ENCODE peak calls at places on chromosomes 16 and 17, in six cellular contexts. One of them, this sample, is unnamed.
A peak's percentile ranks its signal among the peaks of the same experiment; 100 is the strongest.

GRCh38 chr16:87702325-87702811 is 63.4 kb downstream of the KLHDC4 start:
- DNase-seq in lower lobe of right lung: no peak
- DNase-seq in mesenchymal stem cell: peak; percentile 36
- DNase-seq in A549: peak; percentile 71
- DNase-seq in ascending aorta: no peak
- DNase-seq in prostate gland: no peak
- DNase-seq in this sample: no peak

GRCh38 chr17:59695943-59696681 is 11.1 kb downstream of the PTRH2 start:
- DNase-seq in lower lobe of right lung: no peak
- DNase-seq in mesenchymal stem cell: peak; percentile 33
- DNase-seq in A549: no peak
- DNase-seq in ascending aorta: no peak
- DNase-seq in prostate gland: no peak
- DNase-seq in this sample: no peak

GRCh38 chr17:35666070-35666469 is 65.4 kb upstream of the RASL10B start:
- DNase-seq in lower lobe of right lung: no peak
- DNase-seq in mesenchymal stem cell: peak; percentile 18
- DNase-seq in A549: no peak
- DNase-seq in ascending aorta: no peak
- DNase-seq in prostate gland: no peak
- DNase-seq in this sample: no peak

GRCh38 chr16:51402239-51402638 is 251.2 kb upstream of the SALL1 start:
- DNase-seq in lower lobe of right lung: no peak
- DNase-seq in mesenchymal stem cell: no peak
- DNase-seq in A549: no peak
- DNase-seq in ascending aorta: no peak
- DNase-seq in prostate gland: no peak
- DNase-seq in this sample: no peak

GRCh38 chr17:36705651-36706436 is 104.5 kb downstream of the MRM1 start:
- DNase-seq in lower lobe of right lung: no peak
- DNase-seq in mesenchymal stem cell: peak; percentile 18
- DNase-seq in A549: peak; percentile 89
- DNase-seq in ascending aorta: no peak
- DNase-seq in prostate gland: no peak
- DNase-seq in this sample: no peak

GRCh38 chr17:69858460-69858859 is 216.6 kb upstream of the KCNJ16 start:
- DNase-seq in lower lobe of right lung: no peak
- DNase-seq in mesenchymal stem cell: no peak
- DNase-seq in A549: no peak
- DNase-seq in ascending aorta: no peak
- DNase-seq in prostate gland: no peak
- DNase-seq in this sample: no peak

GRCh38 chr17:17511971-17512858 is 16.0 kb upstream of the RASD1 start:
- DNase-seq in lower lobe of right lung: peak; percentile 35
- DNase-seq in mesenchymal stem cell: peak; percentile 91
- DNase-seq in A549: peak; percentile 54
- DNase-seq in ascending aorta: no peak
- DNase-seq in prostate gland: no peak
- DNase-seq in this sample: no peak

GRCh38 chr17:1521067-1521466 is 4.7 kb upstream of the INPP5K start:
- DNase-seq in lower lobe of right lung: no peak
- DNase-seq in mesenchymal stem cell: no peak
- DNase-seq in A549: no peak
- DNase-seq in ascending aorta: no peak
- DNase-seq in prostate gland: no peak
- DNase-seq in this sample: no peak

GRCh38 chr16:73152731-73153130 is 104.8 kb upstream of the ZFHX3 start:
- DNase-seq in lower lobe of right lung: no peak
- DNase-seq in mesenchymal stem cell: no peak
- DNase-seq in A549: no peak
- DNase-seq in ascending aorta: no peak
- DNase-seq in prostate gland: no peak
- DNase-seq in this sample: no peak

GRCh38 chr17:13485327-13485726 is 116.4 kb downstream of the HS3ST3A1 start:
- DNase-seq in lower lobe of right lung: no peak
- DNase-seq in mesenchymal stem cell: no peak
- DNase-seq in A549: no peak
- DNase-seq in ascending aorta: no peak
- DNase-seq in prostate gland: no peak
- DNase-seq in this sample: no peak

GRCh38 chr17:15490634-15491261 is 23.3 kb upstream of the CDRT4 start:
- DNase-seq in lower lobe of right lung: no peak
- DNase-seq in mesenchymal stem cell: peak; percentile 93
- DNase-seq in A549: no peak
- DNase-seq in ascending aorta: peak; percentile 85
- DNase-seq in prostate gland: no peak
- DNase-seq in this sample: peak; percentile 54

GRCh38 chr17:2043785-2044184 is 2.0 kb downstream of the OVCA2 start:
- DNase-seq in lower lobe of right lung: no peak
- DNase-seq in mesenchymal stem cell: peak; percentile 77
- DNase-seq in A549: peak; percentile 52
- DNase-seq in ascending aorta: no peak
- DNase-seq in prostate gland: no peak
- DNase-seq in this sample: no peak

GRCh38 chr16:67549936-67550335 is 12.4 kb upstream of the CTCF start:
- DNase-seq in lower lobe of right lung: peak; percentile 5
- DNase-seq in mesenchymal stem cell: no peak
- DNase-seq in A549: no peak
- DNase-seq in ascending aorta: no peak
- DNase-seq in prostate gland: no peak
- DNase-seq in this sample: no peak
- H3K4me1 ChIP-seq in lower lobe of right lung: peaks cover 53% of the 10 kb centered on the region
- H3K4me1 ChIP-seq in mesenchymal stem cell: peaks cover 16% of the 10 kb centered on the region
- H3K4me1 ChIP-seq in A549: no peaks in the 10 kb centered on the region
- H3K4me1 ChIP-seq in ascending aorta: peaks cover 4% of the 10 kb centered on the region
- H3K4me1 ChIP-seq in prostate gland: no peaks in the 10 kb centered on the region
- H3K4me1 ChIP-seq in this sample: no peaks in the 10 kb centered on the region

GRCh38 chr17:81222906-81223757 is at the start of gene CEP131:
- DNase-seq in lower lobe of right lung: peak; percentile 99
- DNase-seq in mesenchymal stem cell: peak; percentile 98
- DNase-seq in A549: peak; percentile 100
- DNase-seq in ascending aorta: peak; percentile 99
- DNase-seq in prostate gland: peak; percentile 99
- DNase-seq in this sample: peak; percentile 87

GRCh38 chr17:81221842-81222619 is 734 bp downstream of the CEP131 start:
- DNase-seq in lower lobe of right lung: no peak
- DNase-seq in mesenchymal stem cell: no peak
- DNase-seq in A549: no peak
- DNase-seq in ascending aorta: no peak
- DNase-seq in prostate gland: no peak
- DNase-seq in this sample: no peak

GRCh38 chr17:81222620-81222905 is 202 bp downstream of the CEP131 start:
- DNase-seq in lower lobe of right lung: no peak
- DNase-seq in mesenchymal stem cell: no peak
- DNase-seq in A549: no peak
- DNase-seq in ascending aorta: no peak
- DNase-seq in prostate gland: no peak
- DNase-seq in this sample: no peak

GRCh38 chr17:81221371-81221841 is 1.4 kb downstream of the CEP131 start:
- DNase-seq in lower lobe of right lung: no peak
- DNase-seq in mesenchymal stem cell: no peak
- DNase-seq in A549: no peak
- DNase-seq in ascending aorta: no peak
- DNase-seq in prostate gland: no peak
- DNase-seq in this sample: no peak

DNA sequence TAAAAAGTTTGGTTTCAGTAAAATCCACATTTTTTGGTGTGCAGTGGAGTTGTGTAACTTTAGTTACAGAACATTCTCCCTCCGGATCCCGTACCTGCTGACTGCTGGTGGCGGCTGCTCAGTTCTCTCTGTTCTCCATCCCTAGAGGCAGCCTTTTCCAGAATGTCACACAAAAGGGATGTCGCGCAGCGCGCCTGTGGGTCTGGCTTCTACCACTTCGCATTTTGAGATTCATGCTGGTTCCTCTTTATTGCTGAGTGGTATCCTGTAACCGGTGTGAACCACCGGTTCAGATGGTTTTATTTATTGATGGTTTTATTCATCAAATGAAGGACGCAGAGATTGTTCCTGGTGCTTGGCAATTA is 975 bp upstream of the CEP131 start:
- DNase-seq in lower lobe of right lung: no peak
- DNase-seq in mesenchymal stem cell: no peak
- DNase-seq in A549: no peak
- DNase-seq in ascending aorta: no peak
- DNase-seq in prostate gland: no peak
- DNase-seq in this sample: no peak
- H3K4me3 ChIP-seq in lower lobe of right lung: peak overlapping the region; percentile 79
- H3K4me3 ChIP-seq in mesenchymal stem cell: peak overlapping the region; percentile 78
- H3K4me3 ChIP-seq in A549: peak overlapping the region; percentile 33
- H3K4me3 ChIP-seq in ascending aorta: peak overlapping the region; percentile 46
- H3K4me3 ChIP-seq in prostate gland: peak overlapping the region; percentile 7
- H3K4me3 ChIP-seq in this sample: peak overlapping the region; percentile 44

DNA sequence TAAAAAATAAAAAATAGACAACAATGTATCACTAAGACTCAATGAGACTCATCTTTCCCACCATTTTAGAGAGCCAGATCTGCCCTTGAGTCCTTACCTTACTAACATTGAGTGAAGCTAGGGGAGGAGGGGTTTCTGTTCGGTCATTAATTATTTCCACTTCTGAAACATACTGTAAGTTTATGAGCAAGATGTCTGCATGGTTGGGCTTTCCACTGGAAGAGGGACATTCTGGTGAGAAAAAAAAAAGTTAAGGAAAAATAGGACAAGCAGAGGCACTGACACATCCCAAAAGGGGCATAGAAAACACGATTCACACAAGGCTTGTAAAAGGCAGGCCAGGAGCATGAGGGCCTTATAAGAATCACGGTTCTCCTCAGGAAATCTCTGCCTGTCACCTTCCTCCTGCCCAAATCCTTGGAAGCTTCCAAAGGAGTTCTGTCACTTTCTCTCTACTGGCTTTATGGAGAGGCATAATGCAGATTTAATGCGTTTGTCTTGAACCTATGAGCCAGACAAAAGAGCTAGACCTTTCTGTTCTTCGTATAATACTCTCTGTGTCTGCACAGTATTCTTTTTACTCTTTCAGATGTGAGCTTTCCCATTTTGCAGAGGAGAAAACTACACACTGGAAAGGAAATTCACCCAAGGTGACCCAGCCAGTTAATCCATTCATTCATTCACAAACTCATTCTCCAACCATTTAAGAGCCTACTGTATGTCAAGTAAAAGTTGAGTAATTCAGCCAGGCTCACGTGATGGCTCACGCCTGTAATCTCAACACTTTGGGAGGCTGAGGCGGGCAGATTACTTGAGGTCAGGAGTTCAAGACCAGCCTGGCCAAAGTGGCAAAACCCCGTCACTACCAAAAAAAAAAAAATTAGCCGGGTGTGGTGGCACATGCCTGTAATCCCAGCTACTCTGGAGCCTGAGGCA is 2.5 kb downstream of the LSM12 start:
- DNase-seq in lower lobe of right lung: no peak
- DNase-seq in mesenchymal stem cell: no peak
- DNase-seq in A549: no peak
- DNase-seq in ascending aorta: no peak
- DNase-seq in prostate gland: no peak
- DNase-seq in this sample: no peak
- H3K27ac ChIP-seq in lower lobe of right lung: no peak overlapping the region
- H3K27ac ChIP-seq in mesenchymal stem cell: no peak overlapping the region
- H3K27ac ChIP-seq in A549: no peak overlapping the region
- H3K27ac ChIP-seq in ascending aorta: no peak overlapping the region
- H3K27ac ChIP-seq in prostate gland: no peak overlapping the region
- H3K27ac ChIP-seq in this sample: no peak overlapping the region

DNA sequence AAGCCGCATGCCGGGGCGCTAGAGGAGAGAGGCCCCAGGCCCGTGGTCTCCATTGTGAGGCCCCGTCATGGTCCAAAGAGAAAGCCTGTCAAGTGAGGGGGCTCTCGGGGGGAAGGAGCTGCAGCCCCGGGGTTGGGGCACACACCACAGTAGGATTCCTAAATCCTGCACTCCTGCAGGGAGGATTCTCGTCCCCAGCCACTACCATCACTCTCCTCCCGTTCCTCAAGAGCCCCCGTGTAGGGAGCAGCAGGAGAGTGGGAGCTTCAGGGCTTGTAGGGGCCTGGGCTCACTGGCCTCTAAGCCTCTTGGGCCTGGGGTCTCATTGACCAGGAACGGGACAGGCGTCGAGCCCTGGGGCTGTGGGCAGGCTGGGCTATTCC is 811 bp downstream of the C16orf86 start:
- DNase-seq in lower lobe of right lung: no peak
- DNase-seq in mesenchymal stem cell: no peak
- DNase-seq in A549: no peak
- DNase-seq in ascending aorta: no peak
- DNase-seq in prostate gland: no peak
- DNase-seq in this sample: no peak
- H3K4me1 ChIP-seq in lower lobe of right lung: peaks cover 38% of the 10 kb centered on the region
- H3K4me1 ChIP-seq in mesenchymal stem cell: peaks cover 23% of the 10 kb centered on the region
- H3K4me1 ChIP-seq in A549: peaks cover 17% of the 10 kb centered on the region
- H3K4me1 ChIP-seq in ascending aorta: peaks cover 9% of the 10 kb centered on the region
- H3K4me1 ChIP-seq in prostate gland: peaks cover 7% of the 10 kb centered on the region
- H3K4me1 ChIP-seq in this sample: peaks cover 4% of the 10 kb centered on the region

GRCh38 chr16:4087099-4087885 is 28.9 kb downstream of the ADCY9 start:
- DNase-seq in lower lobe of right lung: no peak
- DNase-seq in mesenchymal stem cell: no peak
- DNase-seq in A549: no peak
- DNase-seq in ascending aorta: peak; percentile 57
- DNase-seq in prostate gland: no peak
- DNase-seq in this sample: no peak
- H3K4me3 ChIP-seq in lower lobe of right lung: no peak overlapping the region
- H3K4me3 ChIP-seq in mesenchymal stem cell: no peak overlapping the region
- H3K4me3 ChIP-seq in A549: no peak overlapping the region
- H3K4me3 ChIP-seq in ascending aorta: no peak overlapping the region
- H3K4me3 ChIP-seq in prostate gland: no peak overlapping the region
- H3K4me3 ChIP-seq in this sample: no peak overlapping the region

This sample was measured in iPS DF 6.9.